ENCODE peak calls at places on chromosome 13, in four cellular contexts. L is RWPE2, D is psoas muscle, Z is cardiac muscle cell. C is an unnamed sample.

GRCh38 chr13:71218960-71219359 is 648.0 kb downstream of the DACH1 start:
- DNase-seq in L (no peak), D (no peak), Z (no peak), C (no peak)

GRCh38 chr13:105410602-105411001 is 1124.9 kb downstream of the EFNB2 start:
- DNase-seq in L (no peak), D (peak; percentile 74), Z (peak; percentile 61), C (peak; percentile 40)

GRCh38 chr13:41596190-41596589 is 138.8 kb downstream of the RGCC start:
- DNase-seq in L (no peak), D (no peak), Z (peak; percentile 48), C (no peak)

GRCh38 chr13:26386026-26386425 is 132.1 kb downstream of the CDK8 start:
- DNase-seq in L (no peak), D (no peak), Z (no peak), C (no peak)

GRCh38 chr13:110445183-110445582 is 116.3 kb downstream of the RAB20 start:
- DNase-seq in L (no peak), D (no peak), Z (peak; percentile 18), C (no peak)

GRCh38 chr13:20672772-20673171 is 30.7 kb upstream of the IL17D start:
- DNase-seq in L (no peak), D (no peak), Z (peak; percentile 84), C (no peak)

GRCh38 chr13:86020350-86021002 is 221.3 kb upstream of the SLITRK6 start:
- DNase-seq in L (no peak), D (no peak), Z (peak; percentile 68), C (no peak)

GRCh38 chr13:48849515-48849914 is 126.2 kb upstream of the FNDC3A start:
- DNase-seq in L (no peak), D (no peak), Z (no peak), C (no peak)

GRCh38 chr13:49113526-49114286 is 106.4 kb upstream of the MLNR start:
- DNase-seq in L (no peak), D (no peak), Z (peak; percentile 73), C (no peak)

GRCh38 chr13:21150013-21150412 is 26.3 kb downstream of the SKA3 start:
- DNase-seq in L (no peak), D (no peak), Z (no peak), C (no peak)

GRCh38 chr13:100131863-100132574 is 43.1 kb downstream of the PCCA start:
- DNase-seq in L (no peak), D (no peak), Z (peak; percentile 77), C (no peak)

GRCh38 chr13:106612688-106613087 is 44.8 kb upstream of the ARGLU1 start:
- DNase-seq in L (no peak), D (peak; percentile 85), Z (peak; percentile 88), C (no peak)

GRCh38 chr13:21913010-21913409 is 242.1 kb downstream of the FGF9 start:
- DNase-seq in L (no peak), D (no peak), Z (no peak), C (no peak)

GRCh38 chr13:26549713-26550112 is 7.8 kb upstream of the WASF3 start:
- DNase-seq in L (no peak), D (no peak), Z (no peak), C (no peak)

GRCh38 chr13:107210216-107211010 is 642.5 kb upstream of the ARGLU1 start:
- DNase-seq in L (no peak), D (no peak), Z (peak; percentile 42), C (no peak)

GRCh38 chr13:65292488-65292901 is 1937.6 kb downstream of the PCDH9 start:
- DNase-seq in L (no peak), D (no peak), Z (peak; percentile 79), C (no peak)

GRCh38 chr13:79393564-79394249 is 12.3 kb downstream of the RBM26 start:
- DNase-seq in L (no peak), D (no peak), Z (no peak), C (no peak)

GRCh38 chr13:24074687-24075086 is 85.8 kb upstream of the SPATA13 start:
- DNase-seq in L (no peak), D (no peak), Z (no peak), C (peak; percentile 51)

GRCh38 chr13:103067751-103068563 is 1.7 kb upstream of the SLC10A2 start:
- DNase-seq in L (no peak), D (no peak), Z (no peak), C (no peak)

GRCh38 chr13:29817604-29818378 is 32.6 kb downstream of the UBL3 start:
- DNase-seq in L (no peak), D (no peak), Z (no peak), C (no peak)

GRCh38 chr13:111505175-111505777 is 184.8 kb downstream of the TEX29 start:
- DNase-seq in L (no peak), D (no peak), Z (no peak), C (no peak)

GRCh38 chr13:40070357-40070756 is 414.9 kb downstream of the COG6 start:
- DNase-seq in L (no peak), D (no peak), Z (no peak), C (no peak)

GRCh38 chr13:65028101-65028500 is 2202.0 kb downstream of the PCDH9 start:
- DNase-seq in L (no peak), D (no peak), Z (no peak), C (no peak)

GRCh38 chr13:48527955-48528354 is 4.9 kb downstream of the RCBTB2 start:
- DNase-seq in L (no peak), D (no peak), Z (no peak), C (no peak)

GRCh38 chr13:31767175-31767900 is 28.0 kb downstream of the RXFP2 start:
- DNase-seq in L (peak; percentile 63), D (no peak), Z (peak; percentile 88), C (no peak)

GRCh38 chr13:30835442-30835841 is 70.6 kb upstream of the MEDAG start:
- DNase-seq in L (no peak), D (no peak), Z (peak; percentile 51), C (no peak)

GRCh38 chr13:65560936-65561335 is 1669.2 kb downstream of the PCDH9 start:
- DNase-seq in L (no peak), D (no peak), Z (no peak), C (no peak)

GRCh38 chr13:46296920-46297319 is 85.2 kb downstream of the LRRC63 start:
- DNase-seq in L (no peak), D (no peak), Z (peak; percentile 95), C (no peak)
- H3K27ac ChIP-seq in L (peak overlapping the region; percentile 89), D (peak overlapping the region; percentile 53), Z (no peak overlapping the region), C (no peak overlapping the region)

DNA sequence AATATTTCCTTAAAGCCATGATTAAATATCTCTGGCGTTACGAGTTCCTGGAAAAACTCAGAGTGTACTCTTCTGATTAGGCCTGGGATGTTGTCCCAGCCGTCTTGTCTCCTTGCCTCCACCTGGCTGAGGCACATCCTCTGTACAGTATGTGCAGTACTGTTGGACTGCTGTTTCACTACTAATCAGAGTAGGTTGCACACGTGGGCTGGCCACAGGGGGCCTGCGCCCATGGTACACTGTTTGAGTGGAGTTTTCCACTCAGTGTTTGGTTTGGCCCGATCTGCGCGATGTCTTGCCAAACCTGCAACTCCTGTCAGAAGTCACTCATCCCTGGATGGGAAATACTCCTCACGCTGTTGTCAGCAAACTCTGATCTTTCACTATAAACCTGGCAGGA is 189.6 kb upstream of the CSNK1A1L start:
- DNase-seq in L (no peak), D (peak; percentile 53), Z (peak; percentile 54), C (peak; percentile 33)
- TF ChIP-seq CTCF in L (no peak), D (no peak), Z (no peak), C (no peak)

DNA sequence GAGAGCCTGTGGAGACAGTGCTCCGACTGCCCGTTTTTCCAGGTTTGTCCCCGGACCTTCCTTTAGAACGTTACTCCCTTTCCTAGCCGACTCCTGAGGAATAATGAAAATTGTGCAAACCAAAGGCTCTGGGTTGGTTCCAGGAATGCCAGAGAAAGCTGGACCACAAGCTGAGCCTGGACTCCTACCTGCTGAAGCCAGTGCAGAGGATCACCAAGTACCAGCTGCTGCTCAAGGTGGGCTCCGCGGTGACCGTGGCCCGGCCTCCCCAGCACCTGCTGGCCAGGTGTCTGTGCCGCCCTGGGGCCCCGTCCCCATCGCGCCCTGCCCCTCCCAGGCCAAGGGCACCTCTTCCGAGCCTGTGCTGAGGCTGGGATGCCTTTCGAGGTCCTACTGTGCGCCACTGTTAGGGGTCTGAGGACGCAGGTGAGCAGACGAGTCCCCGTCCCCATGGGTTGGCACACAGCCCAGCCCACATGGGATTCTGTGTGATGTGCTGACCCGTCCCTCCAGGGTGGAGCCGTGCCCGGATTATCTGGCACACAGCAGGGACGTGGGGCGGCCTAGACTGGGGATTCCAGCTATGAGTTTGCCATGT is 20.5 kb upstream of the F7 start:
- DNase-seq in L (no peak), D (peak; percentile 48), Z (no peak), C (no peak)
- H3K27me3 ChIP-seq in L (no peaks in the 10 kb centered on the region), D (no peaks in the 10 kb centered on the region), Z (no peaks in the 10 kb centered on the region), C (no peaks in the 10 kb centered on the region)

GRCh38 chr13:51666316-51666715 is 82.1 kb downstream of the WDFY2 start:
- DNase-seq in L (no peak), D (no peak), Z (no peak), C (no peak)

GRCh38 chr13:51665456-51665855 is 81.2 kb downstream of the WDFY2 start:
- DNase-seq in L (no peak), D (no peak), Z (no peak), C (no peak)

GRCh38 chr13:51668580-51669195 is 84.4 kb downstream of the WDFY2 start:
- DNase-seq in L (no peak), D (no peak), Z (no peak), C (no peak)

GRCh38 chr13:51666839-51667238 is 82.6 kb downstream of the WDFY2 start:
- DNase-seq in L (no peak), D (no peak), Z (no peak), C (no peak)

DNA sequence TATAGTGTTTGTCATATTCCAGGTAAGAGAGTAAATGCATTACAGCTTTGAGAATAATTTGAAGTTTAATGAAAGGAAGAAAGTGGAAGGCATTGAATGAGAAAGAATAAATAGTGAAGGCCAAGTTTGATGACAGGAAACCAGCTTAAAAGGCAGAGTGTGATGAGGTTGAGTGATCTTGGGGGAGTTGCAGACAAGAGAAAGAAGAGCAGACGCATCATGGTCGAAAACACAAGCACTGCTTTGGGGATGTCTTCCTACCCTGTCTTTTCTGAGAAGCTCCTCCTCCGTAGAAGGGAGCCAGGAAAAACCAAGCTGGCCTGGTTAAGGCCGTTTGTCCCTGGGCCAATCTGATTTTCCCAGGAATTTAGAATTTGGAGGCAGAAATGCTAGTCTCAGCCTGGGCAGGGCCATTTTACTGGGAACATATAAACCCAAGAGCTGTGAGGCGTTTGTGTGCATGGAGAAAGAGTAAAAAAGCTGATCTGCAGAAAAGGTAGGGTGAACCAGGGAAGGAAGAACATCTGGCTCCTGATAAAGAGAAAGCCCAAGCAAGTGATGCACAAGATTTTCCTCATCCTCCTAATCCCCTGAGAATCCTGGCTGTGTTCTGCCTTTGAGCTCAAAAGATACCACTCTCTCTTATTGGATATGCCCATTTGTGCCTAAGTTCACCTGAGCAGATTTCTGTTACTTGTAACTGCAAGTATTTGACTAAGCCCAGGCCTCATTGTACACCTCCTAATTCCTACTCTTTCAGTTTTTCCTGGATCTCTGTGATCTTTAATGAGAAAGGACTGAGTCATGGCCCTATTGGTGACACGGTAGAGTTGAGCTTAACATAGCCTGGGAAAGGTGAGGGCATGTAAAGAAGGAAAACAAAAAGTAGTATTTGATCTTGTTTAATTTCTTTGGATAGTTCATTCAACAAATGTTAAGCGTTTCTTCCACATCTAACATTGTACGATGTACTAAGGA is 80.0 kb downstream of the WDFY2 start:
- DNase-seq in L (no peak), D (no peak), Z (peak; percentile 41), C (no peak)
- H3K27ac ChIP-seq in L (no peak overlapping the region), D (no peak overlapping the region), Z (no peak overlapping the region), C (no peak overlapping the region)

DNA sequence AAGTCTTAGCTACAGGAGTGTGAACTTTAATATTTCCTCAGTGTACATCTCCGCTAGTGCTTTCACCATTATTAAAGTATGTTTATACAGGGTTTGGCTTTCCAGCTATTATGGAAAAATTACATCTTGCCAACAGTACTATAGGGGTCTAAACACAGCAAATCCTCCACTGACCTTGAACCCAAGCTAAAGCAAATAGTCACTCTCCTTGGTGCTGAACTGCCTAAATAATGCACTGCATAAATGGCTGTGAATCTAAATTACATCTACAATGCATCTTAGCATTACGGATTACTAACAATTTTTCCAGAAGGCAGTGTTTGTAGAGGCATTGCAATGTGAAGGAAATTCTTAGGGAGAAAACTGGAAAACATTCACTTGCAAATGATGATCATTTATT is 42.1 kb downstream of the ENOX1 start:
- DNase-seq in L (no peak), D (no peak), Z (peak; percentile 24), C (no peak)
- TF ChIP-seq CTCF in L (no peak), D (no peak), Z (no peak), C (no peak)